ENCODE peak calls at places on chromosomes 16 and 17, in seven cellular contexts. C, H, E, U, Y, G and L are unnamed samples.

GRCh38 chr16:1102921-1103648 is 7.0 kb upstream of the C1QTNF8 start:
- DNase-seq in C (peak), H (no peak), E (no peak), U (peak), Y (peak), G (peak), L (no peak)

GRCh38 chr17:16428098-16428882 is 12.9 kb downstream of the TRPV2 start:
- DNase-seq in C (peak), H (peak), E (no peak), U (no peak), Y (no peak), G (peak), L (no peak)

GRCh38 chr16:57802635-57803412 is 533 bp upstream of the KIFC3 start:
- DNase-seq in C (no peak), H (no peak), E (no peak), U (no peak), Y (no peak), G (no peak), L (peak)

GRCh38 chr16:57781741-57782606 is 20.3 kb downstream of the KIFC3 start:
- DNase-seq in C (peak), H (no peak), E (peak), U (no peak), Y (no peak), G (no peak), L (peak)

GRCh38 chr17:47192549-47192948 is 3.5 kb upstream of the CDC27 start:
- DNase-seq in C (no peak), H (peak), E (no peak), U (no peak), Y (no peak), G (no peak), L (no peak)

GRCh38 chr17:49409066-49409465 is 5.6 kb downstream of the PHB1 start:
- DNase-seq in C (no peak), H (no peak), E (no peak), U (no peak), Y (no peak), G (no peak), L (no peak)

GRCh38 chr16:85857406-85857805 is 41.6 kb upstream of the IRF8 start:
- DNase-seq in C (no peak), H (no peak), E (no peak), U (no peak), Y (no peak), G (no peak), L (no peak)

GRCh38 chr16:27275394-27275793 is 6.8 kb upstream of the NSMCE1 start:
- DNase-seq in C (no peak), H (no peak), E (no peak), U (no peak), Y (no peak), G (no peak), L (no peak)

GRCh38 chr16:76946879-76947278 is 244.1 kb upstream of the MON1B start:
- DNase-seq in C (peak), H (peak), E (peak), U (no peak), Y (no peak), G (no peak), L (peak)